ENCODE peak calls at places on chromosomes 2 and 18, in ten cellular contexts. One of them, this sample, is unnamed.

GRCh38 chr18:43159091-43159490 is 43.6 kb upstream of the RIT2 start:
- DNase-seq in body of pancreas: peak; percentile 12
- DNase-seq in cardiac muscle cell: no peak
- DNase-seq in GM23248: peak; percentile 6
- DNase-seq in fibroblast of lung: peak; percentile 66
- DNase-seq in neuronal stem cell: no peak
- DNase-seq in A549: no peak
- DNase-seq in tibial artery: no peak
- DNase-seq in OCI-LY7: no peak
- DNase-seq in lower lobe of right lung: no peak
- DNase-seq in this sample: no peak

GRCh38 chr18:22434973-22435608 is 17.4 kb upstream of the CTAGE1 start:
- DNase-seq in OCI-LY7: no peak
- DNase-seq in fibroblast of lung: peak; percentile 90
- DNase-seq in body of pancreas: no peak
- DNase-seq in GM23248: peak; percentile 90
- DNase-seq in A549: no peak
- DNase-seq in lower lobe of right lung: no peak
- DNase-seq in tibial artery: no peak
- DNase-seq in cardiac muscle cell: no peak
- DNase-seq in neuronal stem cell: no peak
- DNase-seq in this sample: no peak

GRCh38 chr18:49238433-49239042 is 221.9 kb downstream of the DYM start:
- DNase-seq in body of pancreas: no peak
- DNase-seq in A549: no peak
- DNase-seq in tibial artery: no peak
- DNase-seq in GM23248: peak; percentile 68
- DNase-seq in OCI-LY7: peak; percentile 44
- DNase-seq in cardiac muscle cell: peak; percentile 55
- DNase-seq in neuronal stem cell: peak; percentile 31
- DNase-seq in fibroblast of lung: peak; percentile 21
- DNase-seq in lower lobe of right lung: no peak
- DNase-seq in this sample: no peak

GRCh38 chr2:151051584-151052220 is 210.0 kb downstream of the RBM43 start:
- DNase-seq in cardiac muscle cell: peak; percentile 39
- DNase-seq in A549: peak; percentile 31
- DNase-seq in body of pancreas: peak; percentile 24
- DNase-seq in fibroblast of lung: peak; percentile 41
- DNase-seq in lower lobe of right lung: no peak
- DNase-seq in tibial artery: peak; percentile 46
- DNase-seq in GM23248: peak; percentile 70
- DNase-seq in neuronal stem cell: peak; percentile 23
- DNase-seq in OCI-LY7: peak; percentile 37
- DNase-seq in this sample: peak; percentile 33

GRCh38 chr2:39571197-39571731 is 94.5 kb upstream of the TMEM178A start:
- DNase-seq in neuronal stem cell: no peak
- DNase-seq in body of pancreas: no peak
- DNase-seq in tibial artery: no peak
- DNase-seq in A549: no peak
- DNase-seq in lower lobe of right lung: no peak
- DNase-seq in GM23248: peak; percentile 16
- DNase-seq in cardiac muscle cell: peak; percentile 26
- DNase-seq in fibroblast of lung: peak; percentile 73
- DNase-seq in OCI-LY7: no peak
- DNase-seq in this sample: no peak

GRCh38 chr2:201831469-201831868 is 25.1 kb downstream of the CDK15 start:
- DNase-seq in neuronal stem cell: no peak
- DNase-seq in fibroblast of lung: peak; percentile 100
- DNase-seq in A549: no peak
- DNase-seq in lower lobe of right lung: no peak
- DNase-seq in cardiac muscle cell: no peak
- DNase-seq in OCI-LY7: no peak
- DNase-seq in body of pancreas: no peak
- DNase-seq in tibial artery: no peak
- DNase-seq in GM23248: peak; percentile 83
- DNase-seq in this sample: no peak

GRCh38 chr2:141501743-141502142 is 629.1 kb downstream of the LRP1B start:
- DNase-seq in cardiac muscle cell: no peak
- DNase-seq in OCI-LY7: no peak
- DNase-seq in lower lobe of right lung: no peak
- DNase-seq in neuronal stem cell: no peak
- DNase-seq in body of pancreas: no peak
- DNase-seq in fibroblast of lung: no peak
- DNase-seq in tibial artery: no peak
- DNase-seq in GM23248: no peak
- DNase-seq in A549: no peak
- DNase-seq in this sample: no peak

GRCh38 chr18:55998071-55998522 is 410.1 kb upstream of the TCF4 start:
- DNase-seq in neuronal stem cell: peak; percentile 66
- DNase-seq in GM23248: peak; percentile 71
- DNase-seq in cardiac muscle cell: peak; percentile 19
- DNase-seq in fibroblast of lung: peak; percentile 69
- DNase-seq in body of pancreas: peak; percentile 47
- DNase-seq in tibial artery: no peak
- DNase-seq in lower lobe of right lung: no peak
- DNase-seq in OCI-LY7: no peak
- DNase-seq in A549: no peak
- DNase-seq in this sample: no peak

GRCh38 chr2:43823751-43824150 is 14.9 kb downstream of the ABCG5 start:
- DNase-seq in OCI-LY7: no peak
- DNase-seq in tibial artery: no peak
- DNase-seq in fibroblast of lung: no peak
- DNase-seq in A549: no peak
- DNase-seq in lower lobe of right lung: no peak
- DNase-seq in cardiac muscle cell: no peak
- DNase-seq in neuronal stem cell: no peak
- DNase-seq in GM23248: no peak
- DNase-seq in body of pancreas: no peak
- DNase-seq in this sample: no peak

GRCh38 chr2:222304737-222305509 is 6.1 kb upstream of the PAX3 start:
- DNase-seq in A549: no peak
- DNase-seq in fibroblast of lung: no peak
- DNase-seq in cardiac muscle cell: no peak
- DNase-seq in body of pancreas: no peak
- DNase-seq in lower lobe of right lung: no peak
- DNase-seq in GM23248: no peak
- DNase-seq in OCI-LY7: no peak
- DNase-seq in tibial artery: no peak
- DNase-seq in neuronal stem cell: no peak
- DNase-seq in this sample: no peak

GRCh38 chr2:14072338-14072737 is 560.2 kb upstream of the LRATD1 start:
- DNase-seq in fibroblast of lung: peak; percentile 22
- DNase-seq in lower lobe of right lung: no peak
- DNase-seq in body of pancreas: no peak
- DNase-seq in tibial artery: no peak
- DNase-seq in cardiac muscle cell: no peak
- DNase-seq in A549: no peak
- DNase-seq in neuronal stem cell: no peak
- DNase-seq in GM23248: no peak
- DNase-seq in OCI-LY7: no peak
- DNase-seq in this sample: no peak

GRCh38 chr2:88735853-88736252 is 44.4 kb downstream of the RPIA start:
- DNase-seq in lower lobe of right lung: no peak
- DNase-seq in body of pancreas: no peak
- DNase-seq in cardiac muscle cell: no peak
- DNase-seq in A549: no peak
- DNase-seq in neuronal stem cell: no peak
- DNase-seq in OCI-LY7: no peak
- DNase-seq in fibroblast of lung: no peak
- DNase-seq in tibial artery: no peak
- DNase-seq in GM23248: peak; percentile 7
- DNase-seq in this sample: no peak

GRCh38 chr2:15955232-15955983 is 15.1 kb downstream of the MYCN start:
- DNase-seq in tibial artery: no peak
- DNase-seq in OCI-LY7: no peak
- DNase-seq in body of pancreas: no peak
- DNase-seq in cardiac muscle cell: no peak
- DNase-seq in neuronal stem cell: no peak
- DNase-seq in lower lobe of right lung: no peak
- DNase-seq in fibroblast of lung: no peak
- DNase-seq in A549: no peak
- DNase-seq in GM23248: no peak
- DNase-seq in this sample: no peak

GRCh38 chr18:53715243-53715853 is 509.1 kb downstream of the MBD2 start:
- DNase-seq in lower lobe of right lung: no peak
- DNase-seq in A549: no peak
- DNase-seq in neuronal stem cell: no peak
- DNase-seq in tibial artery: no peak
- DNase-seq in body of pancreas: no peak
- DNase-seq in OCI-LY7: no peak
- DNase-seq in GM23248: no peak
- DNase-seq in fibroblast of lung: no peak
- DNase-seq in cardiac muscle cell: no peak
- DNase-seq in this sample: no peak

GRCh38 chr2:135009339-135009738 is 37.9 kb downstream of the MAP3K19 start:
- DNase-seq in lower lobe of right lung: no peak
- DNase-seq in neuronal stem cell: no peak
- DNase-seq in OCI-LY7: no peak
- DNase-seq in cardiac muscle cell: no peak
- DNase-seq in fibroblast of lung: no peak
- DNase-seq in GM23248: peak; percentile 5
- DNase-seq in A549: no peak
- DNase-seq in body of pancreas: no peak
- DNase-seq in tibial artery: no peak
- DNase-seq in this sample: no peak

GRCh38 chr2:207123776-207124391 is 41.9 kb downstream of the KLF7 start:
- DNase-seq in cardiac muscle cell: no peak
- DNase-seq in fibroblast of lung: no peak
- DNase-seq in lower lobe of right lung: no peak
- DNase-seq in tibial artery: no peak
- DNase-seq in OCI-LY7: no peak
- DNase-seq in A549: no peak
- DNase-seq in neuronal stem cell: no peak
- DNase-seq in body of pancreas: no peak
- DNase-seq in GM23248: no peak
- DNase-seq in this sample: no peak

GRCh38 chr2:25000503-25001328 is 29.0 kb upstream of the DNAJC27 start:
- DNase-seq in body of pancreas: no peak
- DNase-seq in OCI-LY7: no peak
- DNase-seq in A549: no peak
- DNase-seq in neuronal stem cell: no peak
- DNase-seq in cardiac muscle cell: no peak
- DNase-seq in lower lobe of right lung: no peak
- DNase-seq in tibial artery: no peak
- DNase-seq in fibroblast of lung: peak; percentile 65
- DNase-seq in GM23248: peak; percentile 85
- DNase-seq in this sample: no peak

GRCh38 chr2:128654404-128654803 is 335.7 kb upstream of the HS6ST1 start:
- DNase-seq in body of pancreas: no peak
- DNase-seq in cardiac muscle cell: no peak
- DNase-seq in OCI-LY7: peak; percentile 53
- DNase-seq in lower lobe of right lung: no peak
- DNase-seq in GM23248: no peak
- DNase-seq in neuronal stem cell: no peak
- DNase-seq in fibroblast of lung: no peak
- DNase-seq in tibial artery: peak; percentile 33
- DNase-seq in A549: no peak
- DNase-seq in this sample: no peak

GRCh38 chr18:28087173-28087563 is 89.8 kb downstream of the CDH2 start:
- DNase-seq in lower lobe of right lung: no peak
- DNase-seq in neuronal stem cell: peak; percentile 33
- DNase-seq in body of pancreas: peak; percentile 17
- DNase-seq in cardiac muscle cell: no peak
- DNase-seq in fibroblast of lung: peak; percentile 57
- DNase-seq in OCI-LY7: no peak
- DNase-seq in A549: no peak
- DNase-seq in tibial artery: no peak
- DNase-seq in GM23248: peak; percentile 59
- DNase-seq in this sample: no peak
- H3K4me3 ChIP-seq in lower lobe of right lung: no peak overlapping the region
- H3K4me3 ChIP-seq in neuronal stem cell: peak overlapping the region; percentile 10
- H3K4me3 ChIP-seq in body of pancreas: no peak overlapping the region
- H3K4me3 ChIP-seq in cardiac muscle cell: no peak overlapping the region
- H3K4me3 ChIP-seq in fibroblast of lung: no peak overlapping the region
- H3K4me3 ChIP-seq in OCI-LY7: no peak overlapping the region
- H3K4me3 ChIP-seq in A549: peak overlapping the region; percentile 6
- H3K4me3 ChIP-seq in tibial artery: no peak overlapping the region
- H3K4me3 ChIP-seq in GM23248: peak overlapping the region; percentile 45
- H3K4me3 ChIP-seq in this sample: no peak overlapping the region

DNA sequence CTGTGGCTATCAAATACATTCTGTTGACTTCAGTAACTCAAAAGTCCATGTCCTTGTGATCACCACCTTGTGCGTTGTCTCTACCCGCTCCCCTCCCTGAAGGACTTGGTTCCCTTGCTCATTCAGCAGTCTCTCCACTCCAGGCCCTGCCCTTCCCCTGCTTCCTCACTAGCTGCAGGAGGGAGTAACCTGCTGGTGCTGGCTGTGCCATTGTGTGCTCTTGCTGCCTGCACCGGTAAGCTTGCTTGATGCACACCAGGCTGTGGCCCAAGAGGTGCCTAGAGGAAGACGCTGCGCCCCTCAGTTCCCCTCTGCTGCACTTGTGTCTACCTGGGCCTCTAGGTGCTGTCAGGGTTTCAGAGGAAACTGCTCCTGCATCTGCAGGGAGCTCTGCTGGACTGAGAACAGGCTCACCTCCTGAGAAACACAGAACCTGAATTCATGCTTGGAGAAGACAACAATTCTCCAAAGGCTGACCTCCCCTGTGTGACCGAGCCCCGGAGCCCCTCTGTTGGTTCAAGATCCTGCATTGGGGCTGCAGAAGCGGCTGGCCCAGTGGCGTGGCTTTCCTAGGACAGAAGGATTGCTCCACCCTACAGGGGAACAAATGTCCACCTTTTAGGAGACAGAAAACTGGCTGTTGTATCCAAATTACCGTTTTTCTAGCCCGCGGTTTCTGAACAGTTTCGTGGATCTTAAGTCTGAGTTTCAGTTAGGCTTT is 33.6 kb downstream of the PTPRM start:
- DNase-seq in fibroblast of lung: no peak
- DNase-seq in OCI-LY7: no peak
- DNase-seq in body of pancreas: no peak
- DNase-seq in lower lobe of right lung: no peak
- DNase-seq in GM23248: no peak
- DNase-seq in neuronal stem cell: no peak
- DNase-seq in A549: no peak
- DNase-seq in cardiac muscle cell: no peak
- DNase-seq in tibial artery: no peak
- DNase-seq in this sample: no peak
- H3K27ac ChIP-seq in fibroblast of lung: no peak overlapping the region
- H3K27ac ChIP-seq in OCI-LY7: no peak overlapping the region
- H3K27ac ChIP-seq in body of pancreas: no peak overlapping the region
- H3K27ac ChIP-seq in lower lobe of right lung: no peak overlapping the region
- H3K27ac ChIP-seq in GM23248: no peak overlapping the region
- H3K27ac ChIP-seq in neuronal stem cell: no peak overlapping the region
- H3K27ac ChIP-seq in A549: no peak overlapping the region
- H3K27ac ChIP-seq in cardiac muscle cell: no peak overlapping the region
- H3K27ac ChIP-seq in tibial artery: no peak overlapping the region
- H3K27ac ChIP-seq in this sample: no peak overlapping the region

GRCh38 chr18:9104244-9104901 is 1.9 kb downstream of the NDUFV2 start:
- DNase-seq in body of pancreas: no peak
- DNase-seq in GM23248: peak; percentile 29
- DNase-seq in fibroblast of lung: no peak
- DNase-seq in neuronal stem cell: no peak
- DNase-seq in OCI-LY7: no peak
- DNase-seq in lower lobe of right lung: no peak
- DNase-seq in A549: no peak
- DNase-seq in tibial artery: no peak
- DNase-seq in cardiac muscle cell: no peak
- DNase-seq in this sample: no peak
- H3K4me1 ChIP-seq in body of pancreas: peaks cover 64% of the 10 kb centered on the region
- H3K4me1 ChIP-seq in GM23248: peaks cover 51% of the 10 kb centered on the region
- H3K4me1 ChIP-seq in fibroblast of lung: peaks cover 13% of the 10 kb centered on the region
- H3K4me1 ChIP-seq in neuronal stem cell: peaks cover 4% of the 10 kb centered on the region
- H3K4me1 ChIP-seq in OCI-LY7: peaks cover 50% of the 10 kb centered on the region
- H3K4me1 ChIP-seq in lower lobe of right lung: peaks cover 61% of the 10 kb centered on the region
- H3K4me1 ChIP-seq in A549: peaks cover 49% of the 10 kb centered on the region
- H3K4me1 ChIP-seq in tibial artery: peaks cover 52% of the 10 kb centered on the region
- H3K4me1 ChIP-seq in cardiac muscle cell: peaks cover 45% of the 10 kb centered on the region
- H3K4me1 ChIP-seq in this sample: peaks cover 74% of the 10 kb centered on the region

GRCh38 chr2:176094307-176094706 is 1.8 kb downstream of the HOXD13 start:
- DNase-seq in OCI-LY7: no peak
- DNase-seq in tibial artery: no peak
- DNase-seq in lower lobe of right lung: no peak
- DNase-seq in A549: no peak
- DNase-seq in cardiac muscle cell: no peak
- DNase-seq in neuronal stem cell: no peak
- DNase-seq in fibroblast of lung: no peak
- DNase-seq in GM23248: no peak
- DNase-seq in body of pancreas: no peak
- DNase-seq in this sample: no peak
- H3K4me3 ChIP-seq in OCI-LY7: no peak overlapping the region
- H3K4me3 ChIP-seq in tibial artery: no peak overlapping the region
- H3K4me3 ChIP-seq in lower lobe of right lung: no peak overlapping the region
- H3K4me3 ChIP-seq in A549: no peak overlapping the region
- H3K4me3 ChIP-seq in cardiac muscle cell: no peak overlapping the region
- H3K4me3 ChIP-seq in neuronal stem cell: no peak overlapping the region
- H3K4me3 ChIP-seq in fibroblast of lung: no peak overlapping the region
- H3K4me3 ChIP-seq in GM23248: peak overlapping the region; percentile 77
- H3K4me3 ChIP-seq in body of pancreas: no peak overlapping the region
- H3K4me3 ChIP-seq in this sample: no peak overlapping the region